ENCODE peak calls at places on chromosomes 7 and 10, in five cellular contexts. L is neural progenitor cell, A is left ventricle myocardium inferior, K is fibroblast of lung, J is upper lobe of right lung. W is an unnamed sample.

GRCh38 chr10:118672766-118673715 is 77.6 kb upstream of the PRLHR start:
- DNase-seq in L (no peak), A (no peak), K (no peak), J (no peak), W (no peak)

GRCh38 chr10:126904807-126905686 is at the start of gene DOCK1:
- DNase-seq in L (peak; percentile 86), A (peak; percentile 72), K (peak; percentile 73), J (peak; percentile 88), W (no peak)

GRCh38 chr7:41825927-41826480 is 123.1 kb upstream of the INHBA start:
- DNase-seq in L (no peak), A (no peak), K (peak; percentile 54), J (no peak), W (no peak)

GRCh38 chr10:73168486-73168844 is 546 bp downstream of the FAM149B1 start:
- DNase-seq in L (no peak), A (no peak), K (no peak), J (no peak), W (no peak)

GRCh38 chr10:131822013-131822693 is 78.7 kb upstream of the PPP2R2D start:
- DNase-seq in L (no peak), A (no peak), K (no peak), J (peak; percentile 50), W (no peak)

GRCh38 chr7:138030679-138031351 is 28.9 kb upstream of the CREB3L2 start:
- DNase-seq in L (no peak), A (no peak), K (peak; percentile 27), J (no peak), W (no peak)

GRCh38 chr7:129958643-129959479 is 6.1 kb upstream of the UBE2H start:
- DNase-seq in L (no peak), A (peak; percentile 25), K (peak; percentile 79), J (peak; percentile 64), W (no peak)

GRCh38 chr10:14806318-14806717 is 31.5 kb downstream of the CDNF start:
- DNase-seq in L (no peak), A (no peak), K (no peak), J (no peak), W (no peak)

GRCh38 chr7:108848486-108848885 is 278.8 kb downstream of the DNAJB9 start:
- DNase-seq in L (no peak), A (no peak), K (no peak), J (no peak), W (no peak)

GRCh38 chr7:78768859-78769258 is 684.6 kb downstream of the MAGI2 start:
- DNase-seq in L (peak; percentile 47), A (no peak), K (no peak), J (no peak), W (no peak)

GRCh38 chr10:95416973-95417372 is 126.2 kb upstream of the PDLIM1 start:
- DNase-seq in L (no peak), A (no peak), K (no peak), J (no peak), W (no peak)

GRCh38 chr7:86598311-86598710 is 45.4 kb upstream of the GRM3 start:
- DNase-seq in L (peak; percentile 64), A (no peak), K (no peak), J (peak; percentile 51), W (no peak)

GRCh38 chr10:82190432-82191260 is 315.7 kb downstream of the NRG3 start:
- DNase-seq in L (no peak), A (no peak), K (peak; percentile 20), J (no peak), W (no peak)

GRCh38 chr7:69402696-69403095 is 195.6 kb upstream of the AUTS2 start:
- DNase-seq in L (no peak), A (no peak), K (no peak), J (no peak), W (no peak)

GRCh38 chr10:50512214-50512595 is 111.6 kb downstream of the SGMS1 start:
- DNase-seq in L (no peak), A (no peak), K (peak; percentile 36), J (no peak), W (no peak)

GRCh38 chr10:100661546-100661945 is 83.8 kb upstream of the PAX2 start:
- DNase-seq in L (no peak), A (no peak), K (no peak), J (no peak), W (no peak)

GRCh38 chr7:114835861-114836260 is 86.0 kb upstream of the MDFIC start:
- DNase-seq in L (no peak), A (no peak), K (no peak), J (no peak), W (no peak)

GRCh38 chr10:110425684-110426293 is 71.9 kb upstream of the DUSP5 start:
- DNase-seq in L (no peak), A (no peak), K (peak; percentile 99), J (no peak), W (no peak)

GRCh38 chr7:82803411-82803810 is 359.3 kb downstream of the PCLO start:
- DNase-seq in L (no peak), A (no peak), K (no peak), J (no peak), W (no peak)

GRCh38 chr7:24741691-24742639 is 15.3 kb downstream of the GSDME start:
- DNase-seq in L (no peak), A (no peak), K (peak; percentile 98), J (no peak), W (no peak)

GRCh38 chr10:76649723-76650127 is 987.9 kb downstream of the KCNMA1 start:
- DNase-seq in L (no peak), A (no peak), K (peak; percentile 75), J (no peak), W (no peak)

GRCh38 chr10:117609095-117609821 is 66.7 kb downstream of the EMX2 start:
- DNase-seq in L (no peak), A (peak; percentile 21), K (peak; percentile 78), J (peak; percentile 75), W (no peak)

GRCh38 chr10:51170518-51171245 is 96.4 kb downstream of the PRKG1 start:
- DNase-seq in L (no peak), A (no peak), K (peak; percentile 36), J (no peak), W (no peak)

GRCh38 chr7:138538518-138538917 is 78.5 kb downstream of the TRIM24 start:
- DNase-seq in L (no peak), A (no peak), K (peak; percentile 26), J (no peak), W (no peak)

GRCh38 chr10:10330481-10330880 is 687.2 kb upstream of the CELF2 start:
- DNase-seq in L (no peak), A (no peak), K (no peak), J (no peak), W (no peak)

GRCh38 chr10:131860806-131861440 is 39.9 kb upstream of the PPP2R2D start:
- DNase-seq in L (no peak), A (no peak), K (no peak), J (peak; percentile 11), W (no peak)

GRCh38 chr10:85918371-85918770 is 448.2 kb downstream of the GRID1 start:
- DNase-seq in L (no peak), A (no peak), K (no peak), J (no peak), W (no peak)

GRCh38 chr7:36207451-36208291 is 54.6 kb downstream of the EEPD1 start:
- DNase-seq in L (no peak), A (peak; percentile 54), K (peak; percentile 94), J (no peak), W (no peak)

GRCh38 chr10:129851941-129852650 is 112.0 kb downstream of the EBF3 start:
- DNase-seq in L (no peak), A (no peak), K (no peak), J (no peak), W (no peak)

GRCh38 chr7:51075681-51076580 is 240.7 kb downstream of the COBL start:
- DNase-seq in L (no peak), A (no peak), K (no peak), J (no peak), W (no peak)

GRCh38 chr7:117963278-117964184 is 90.3 kb upstream of the CTTNBP2 start:
- DNase-seq in L (no peak), A (no peak), K (no peak), J (no peak), W (no peak)

GRCh38 chr10:27600915-27601314 is 96.8 kb downstream of the RAB18 start:
- DNase-seq in L (no peak), A (no peak), K (no peak), J (no peak), W (no peak)

GRCh38 chr10:128091636-128092210 is 34.5 kb downstream of the MKI67 start:
- DNase-seq in L (peak; percentile 51), A (no peak), K (no peak), J (no peak), W (no peak)

GRCh38 chr10:5951167-5951711 is 26.1 kb downstream of the IL15RA start:
- DNase-seq in L (no peak), A (peak; percentile 38), K (peak; percentile 60), J (peak; percentile 77), W (no peak)

GRCh38 chr10:5956146-5956914 is 21.0 kb downstream of the IL15RA start:
- DNase-seq in L (no peak), A (no peak), K (no peak), J (peak; percentile 61), W (no peak)

GRCh38 chr10:5953676-5954075 is 23.7 kb downstream of the IL15RA start:
- DNase-seq in L (no peak), A (no peak), K (no peak), J (peak; percentile 29), W (no peak)

GRCh38 chr10:5951721-5952407 is 25.5 kb downstream of the IL15RA start:
- DNase-seq in L (no peak), A (no peak), K (no peak), J (no peak), W (no peak)

GRCh38 chr10:5952731-5953385 is 24.5 kb downstream of the IL15RA start:
- DNase-seq in L (no peak), A (no peak), K (no peak), J (no peak), W (no peak)
- TF ChIP-seq CTCF in L (no peak), A (no peak), K (no peak), J (no peak), W (no peak)

GRCh38 chr10:92913973-92914372 is 65.7 kb downstream of the EXOC6 start:
- DNase-seq in L (peak; percentile 86), A (no peak), K (no peak), J (no peak), W (no peak)
- TF ChIP-seq CTCF in L (no peak), A (no peak), K (no peak), J (no peak), W (no peak)

GRCh38 chr10:72039377-72039776 is 49.0 kb downstream of the SPOCK2 start:
- DNase-seq in L (no peak), A (no peak), K (no peak), J (no peak), W (no peak)
- TF ChIP-seq CTCF in L (no peak), A (no peak), K (no peak), J (no peak), W (no peak)

DNA sequence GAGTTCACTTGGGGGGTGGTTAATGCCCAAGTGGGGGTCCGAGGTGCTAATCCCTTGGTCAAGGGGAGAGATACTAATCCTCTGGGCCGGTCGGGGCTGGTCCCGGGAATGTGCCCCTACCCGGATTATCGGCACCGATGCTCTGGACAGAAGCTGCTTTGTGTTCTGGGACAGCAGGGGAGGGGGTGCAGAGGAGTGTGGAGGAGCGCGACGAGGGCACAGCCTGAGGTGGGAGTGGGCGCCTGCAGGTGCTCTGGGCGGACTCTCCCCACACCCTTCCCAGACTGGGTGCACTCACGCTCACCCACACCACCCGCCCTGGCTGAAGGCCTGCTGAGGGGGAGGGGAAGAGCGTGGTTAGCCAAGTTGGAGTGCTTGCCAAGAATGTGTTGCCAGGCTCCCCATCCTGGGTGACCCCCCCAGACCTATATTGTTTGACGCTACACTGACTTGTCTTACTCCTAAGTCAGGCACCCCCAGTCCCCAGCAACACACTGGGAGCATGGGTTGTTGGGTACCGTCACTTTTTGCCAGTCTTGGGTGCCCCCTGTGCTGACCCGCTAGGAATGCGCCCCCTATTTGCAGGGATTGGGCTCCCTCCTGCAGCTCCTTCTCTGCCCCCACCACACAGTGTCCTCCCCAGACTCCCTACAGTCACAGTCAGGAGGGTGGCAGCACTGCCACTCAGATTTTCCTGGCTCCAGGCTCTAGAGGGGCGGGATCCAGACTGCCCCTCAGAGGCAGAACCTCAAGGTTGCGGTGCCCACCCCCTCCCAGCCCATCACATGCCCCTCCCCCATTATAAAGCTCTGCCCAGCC is 1.2 kb downstream of the SLC4A2 start:
- DNase-seq in L (peak; percentile 88), A (no peak), K (peak; percentile 34), J (peak; percentile 80), W (no peak)
- TF ChIP-seq CTCF in L (peak; percentile 10), A (no peak), K (no peak), J (no peak), W (no peak)

W was measured in activated B cell treated with CpG ODN at 0.5 μM for 24 hours.